ENCODE peak calls at places on chromosomes 11 and 22, in eight cellular contexts. F is lung, X is neuronal stem cell, T is kidney, B is left ventricle myocardium inferior, Q is adrenal gland, N is right cardiac atrium, O is SJSA1. V is an unnamed sample.
A peak's percentile ranks its signal among the peaks of the same experiment; 100 is the strongest.

GRCh38 chr11:86923993-86924766 is 31.0 kb downstream of the FZD4 start:
- DNase-seq in B (no peak), Q (no peak), O (no peak), N (no peak), X (peak; percentile 51), F (no peak), T (no peak), V (no peak)

GRCh38 chr11:71425409-71425808 is 22.8 kb downstream of the DHCR7 start:
- DNase-seq in B (no peak), Q (no peak), X (no peak), F (no peak), O (no peak), T (no peak), N (no peak), V (no peak)

GRCh38 chr11:69377953-69378302 is 84.0 kb downstream of the MYEOV start:
- DNase-seq in O (peak; percentile 63), B (peak; percentile 9), Q (no peak), T (peak; percentile 57), X (no peak), F (no peak), N (no peak), V (no peak)

GRCh38 chr11:48081151-48082010 is 101.0 kb downstream of the PTPRJ start:
- DNase-seq in B (peak; percentile 77), T (peak; percentile 84), N (peak; percentile 86), X (no peak), Q (peak; percentile 33), O (peak; percentile 87), F (peak; percentile 37), V (peak; percentile 90)

GRCh38 chr11:119832536-119832935 is 103.5 kb upstream of the NECTIN1 start:
- DNase-seq in F (no peak), Q (peak; percentile 23), B (no peak), X (no peak), T (peak; percentile 84), N (no peak), O (no peak), V (no peak)

GRCh38 chr22:45237065-45237990 is 3.4 kb downstream of the KIAA0930 start:
- DNase-seq in O (no peak), X (no peak), B (no peak), Q (no peak), F (no peak), N (no peak), T (no peak), V (no peak)

GRCh38 chr22:28792491-28793383 is 7.6 kb downstream of the XBP1 start:
- DNase-seq in T (no peak), X (no peak), F (no peak), N (no peak), B (no peak), Q (no peak), O (no peak), V (no peak)

GRCh38 chr22:29314074-29314473 is 1.4 kb downstream of the RASL10A start:
- DNase-seq in T (peak; percentile 51), O (peak; percentile 39), B (no peak), X (no peak), Q (no peak), F (no peak), N (peak; percentile 10), V (no peak)

GRCh38 chr22:43152355-43153071 is 1.2 kb downstream of the TSPO start:
- DNase-seq in T (peak; percentile 93), Q (peak; percentile 64), X (no peak), N (peak; percentile 82), O (peak; percentile 67), F (peak; percentile 81), B (peak; percentile 79), V (peak; percentile 80)
- H3K4me3 ChIP-seq in T (peak overlapping the region; percentile 69), Q (peak overlapping the region; percentile 81), X (peak overlapping the region; percentile 42), N (peak overlapping the region; percentile 90), O (peak overlapping the region; percentile 74), F (peak overlapping the region; percentile 76), B (peak overlapping the region; percentile 84), V (peak overlapping the region; percentile 64)

GRCh38 chr11:125624756-125625213 is at the start of gene CHEK1:
- DNase-seq in F (no peak), Q (peak; percentile 16), O (no peak), N (no peak), X (no peak), T (no peak), B (no peak), V (no peak)

GRCh38 chr11:125625225-125625593 is 246 bp downstream of the CHEK1 start:
- DNase-seq in O (no peak), T (no peak), Q (no peak), F (no peak), N (no peak), B (no peak), X (no peak), V (peak; percentile 68)

GRCh38 chr11:125626381-125626950 is 1.5 kb downstream of the CHEK1 start:
- DNase-seq in B (no peak), Q (no peak), T (no peak), X (no peak), O (no peak), F (no peak), N (no peak), V (no peak)

GRCh38 chr11:125625594-125626380 is 824 bp downstream of the CHEK1 start:
- DNase-seq in Q (peak; percentile 89), F (peak; percentile 87), O (peak; percentile 83), N (peak; percentile 88), B (peak; percentile 89), X (peak; percentile 95), T (peak; percentile 93), V (peak; percentile 88)

DNA sequence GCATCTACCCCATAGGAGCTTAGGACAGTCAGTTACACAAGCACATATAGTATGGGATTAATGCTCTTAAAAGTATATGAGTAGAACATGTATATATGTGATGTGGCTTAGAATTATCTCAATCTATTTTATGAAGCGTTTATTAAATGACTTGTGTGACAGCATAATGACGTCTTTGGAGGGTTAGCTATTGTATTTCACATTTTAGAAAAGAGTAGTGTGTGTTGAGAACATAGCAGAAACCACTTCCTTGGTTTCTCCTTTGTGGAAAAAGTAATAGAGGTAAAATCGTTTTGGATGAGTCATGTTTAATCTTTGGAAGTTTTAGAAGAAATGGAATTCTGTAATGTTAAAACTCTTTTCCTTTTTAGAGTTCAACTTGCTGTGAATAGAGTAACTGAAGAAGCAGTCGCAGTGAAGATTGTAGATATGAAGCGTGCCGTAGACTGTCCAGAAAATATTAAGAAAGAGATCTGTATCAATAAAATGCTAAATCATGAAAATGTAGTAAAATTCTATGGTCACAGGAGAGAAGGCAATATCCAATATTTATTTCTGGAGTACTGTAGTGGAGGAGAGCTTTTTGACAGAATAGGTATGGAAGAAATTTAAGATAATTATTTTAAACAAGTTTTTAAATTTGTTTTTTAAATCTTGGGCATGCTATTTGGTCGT is 2.4 kb downstream of the CHEK1 start:
- DNase-seq in X (no peak), F (no peak), Q (no peak), B (no peak), O (no peak), N (no peak), T (no peak), V (no peak)
- H3K4me3 ChIP-seq in X (peak overlapping the region; percentile 80), F (no peak overlapping the region), Q (no peak overlapping the region), B (no peak overlapping the region), O (peak overlapping the region; percentile 50), N (no peak overlapping the region), T (peak overlapping the region; percentile 78), V (no peak overlapping the region)

GRCh38 chr11:129815596-129816461 is at the start of gene TMEM45B:
- DNase-seq in B (no peak), O (no peak), F (peak; percentile 64), T (peak; percentile 90), X (no peak), Q (no peak), N (no peak), V (no peak)

GRCh38 chr11:129819237-129819636 is 3.6 kb downstream of the TMEM45B start:
- DNase-seq in N (no peak), T (no peak), Q (no peak), B (no peak), X (no peak), O (no peak), F (no peak), V (no peak)

GRCh38 chr11:129813216-129813791 is 2.3 kb upstream of the TMEM45B start:
- DNase-seq in X (no peak), O (no peak), B (no peak), F (no peak), Q (no peak), N (no peak), T (no peak), V (no peak)

GRCh38 chr11:129817282-129818051 is 1.8 kb downstream of the TMEM45B start:
- DNase-seq in O (no peak), Q (no peak), N (no peak), T (no peak), F (no peak), X (no peak), B (no peak), V (no peak)

GRCh38 chr11:129814244-129814992 is 1.2 kb upstream of the TMEM45B start:
- DNase-seq in O (no peak), T (no peak), B (no peak), N (no peak), Q (no peak), X (no peak), F (no peak), V (no peak)
- H3K4me3 ChIP-seq in O (no peak overlapping the region), T (no peak overlapping the region), B (no peak overlapping the region), N (no peak overlapping the region), Q (no peak overlapping the region), X (no peak overlapping the region), F (no peak overlapping the region), V (no peak overlapping the region)

GRCh38 chr22:38205261-38206128 is 3.7 kb downstream of the MAFF start:
- DNase-seq in B (peak; percentile 83), F (no peak), N (peak; percentile 93), Q (peak; percentile 37), T (peak; percentile 90), X (no peak), O (no peak), V (peak; percentile 91)
- H3K4me3 ChIP-seq in B (no peak overlapping the region), F (no peak overlapping the region), N (no peak overlapping the region), Q (no peak overlapping the region), T (no peak overlapping the region), X (no peak overlapping the region), O (no peak overlapping the region), V (no peak overlapping the region)

DNA sequence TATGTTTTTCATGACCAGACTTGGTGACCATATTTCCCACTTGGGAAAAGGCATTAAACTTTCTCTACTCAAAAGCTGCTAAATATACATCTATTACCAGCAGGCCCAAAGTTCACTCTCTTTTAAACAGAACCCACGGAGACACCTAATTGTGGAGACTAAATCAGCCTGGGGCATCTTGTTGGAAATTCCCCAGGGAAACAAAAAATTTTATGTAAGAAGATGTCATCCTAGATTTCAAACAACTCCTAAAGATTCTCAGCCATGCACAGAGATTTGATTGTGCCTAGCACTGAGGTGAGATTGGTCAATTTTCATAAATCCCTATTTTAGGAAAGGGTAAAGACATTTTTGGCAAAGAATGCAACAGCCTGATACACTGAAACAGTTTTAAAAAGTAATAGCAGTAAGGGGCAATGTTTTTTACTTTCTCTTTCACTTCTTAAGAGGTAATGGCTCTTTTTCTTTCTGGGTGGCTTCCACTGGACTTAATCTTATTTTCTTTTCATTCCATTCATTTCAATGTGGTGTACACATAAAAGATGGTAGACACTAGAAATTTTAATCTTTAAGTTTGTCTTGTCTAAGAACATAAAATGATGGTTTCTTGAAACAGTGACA is 9.6 kb downstream of the OR52N2 start:
- DNase-seq in N (no peak), O (no peak), T (no peak), F (no peak), X (no peak), Q (no peak), B (no peak), V (no peak)
- H3K4me3 ChIP-seq in N (no peak overlapping the region), O (no peak overlapping the region), T (no peak overlapping the region), F (no peak overlapping the region), X (no peak overlapping the region), Q (peak overlapping the region; percentile 22), B (no peak overlapping the region), V (no peak overlapping the region)